ENCODE peak calls at places on chromosomes 11 and 22, in four cellular contexts. S, Q, B and N are unnamed samples. For H3K4me1, the result is how much of the 10 kb centered on the place peaks cover.

GRCh38 chr11:10390375-10390774 is 64.7 kb upstream of the AMPD3 start:
- DNase-seq in S (no peak), B (peak), Q (no peak), N (no peak)

GRCh38 chr11:114134870-114135269 is 75.4 kb downstream of the ZBTB16 start:
- DNase-seq in B (no peak), Q (no peak), S (no peak), N (no peak)

GRCh38 chr11:10540546-10540914 is 457 bp downstream of the RNF141 start:
- DNase-seq in Q (no peak), B (no peak), S (peak), N (no peak)

GRCh38 chr11:27688076-27688475 is 12.2 kb downstream of the BDNF start:
- DNase-seq in Q (no peak), S (peak), B (peak), N (no peak)

GRCh38 chr22:25377699-25378098 is 158.3 kb downstream of the CRYBB2 start:
- DNase-seq in Q (no peak), S (no peak), B (no peak), N (no peak)

GRCh38 chr11:94926698-94927237 is 46.6 kb downstream of the CWC15 start:
- DNase-seq in S (no peak), Q (no peak), B (no peak), N (peak)

GRCh38 chr11:122159173-122159701 is 43.2 kb upstream of the BLID start:
- DNase-seq in Q (no peak), B (no peak), S (no peak), N (no peak)

GRCh38 chr11:19849107-19849789 is 136.6 kb downstream of the NAV2 start:
- DNase-seq in B (no peak), S (no peak), Q (no peak), N (no peak)

GRCh38 chr22:36872866-36873498 is 12.2 kb downstream of the NCF4 start:
- DNase-seq in S (no peak), Q (no peak), B (no peak), N (no peak)

GRCh38 chr11:30789270-30789669 is 203.1 kb upstream of the MPPED2 start:
- DNase-seq in S (no peak), Q (no peak), B (no peak), N (no peak)

GRCh38 chr22:39416319-39416718 is 16.7 kb downstream of the TAB1 start:
- DNase-seq in S (no peak), B (no peak), Q (no peak), N (no peak)

GRCh38 chr11:86222081-86222480 is 22.5 kb upstream of the EED start:
- DNase-seq in B (no peak), S (no peak), Q (no peak), N (no peak)

GRCh38 chr11:75443043-75443442 is 10.0 kb upstream of the KLHL35 start:
- DNase-seq in Q (no peak), B (no peak), S (no peak), N (no peak)

GRCh38 chr11:72470386-72470785 is 36.1 kb upstream of the CLPB start:
- DNase-seq in S (no peak), B (no peak), Q (no peak), N (no peak)

GRCh38 chr11:62427630-62428233 is 8.9 kb downstream of the SCGB1A1 start:
- DNase-seq in S (no peak), Q (peak), B (no peak), N (no peak)

GRCh38 chr11:3822312-3822711 is 14.0 kb downstream of the PGAP2 start:
- DNase-seq in Q (no peak), B (no peak), S (no peak), N (no peak)

GRCh38 chr22:46686221-46686872 is 51.7 kb downstream of the CERK start:
- DNase-seq in S (no peak), Q (no peak), B (no peak), N (no peak)

GRCh38 chr11:33269822-33270221 is 12.6 kb downstream of the HIPK3 start:
- DNase-seq in Q (no peak), B (no peak), S (no peak), N (no peak)

GRCh38 chr11:16613401-16614381 is 124.8 kb upstream of the C11orf58 start:
- DNase-seq in Q (no peak), B (peak), S (peak), N (peak)

GRCh38 chr11:2366271-2366670 is 10.8 kb upstream of the CD81 start:
- DNase-seq in B (no peak), Q (no peak), S (no peak), N (no peak)

GRCh38 chr22:50613291-50613981 is 12.8 kb downstream of the MAPK8IP2 start:
- DNase-seq in B (peak), S (peak), Q (no peak), N (no peak)

GRCh38 chr11:92125316-92125715 is 99.3 kb upstream of the FAT3 start:
- DNase-seq in B (no peak), S (no peak), Q (no peak), N (no peak)

GRCh38 chr11:92129811-92130210 is 94.8 kb upstream of the FAT3 start:
- DNase-seq in B (no peak), S (peak), Q (no peak), N (no peak)

GRCh38 chr11:92131289-92131890 is 93.2 kb upstream of the FAT3 start:
- DNase-seq in B (no peak), S (no peak), Q (no peak), N (no peak)

GRCh38 chr11:92128026-92128425 is 96.6 kb upstream of the FAT3 start:
- DNase-seq in S (no peak), Q (no peak), B (no peak), N (no peak)

DNA sequence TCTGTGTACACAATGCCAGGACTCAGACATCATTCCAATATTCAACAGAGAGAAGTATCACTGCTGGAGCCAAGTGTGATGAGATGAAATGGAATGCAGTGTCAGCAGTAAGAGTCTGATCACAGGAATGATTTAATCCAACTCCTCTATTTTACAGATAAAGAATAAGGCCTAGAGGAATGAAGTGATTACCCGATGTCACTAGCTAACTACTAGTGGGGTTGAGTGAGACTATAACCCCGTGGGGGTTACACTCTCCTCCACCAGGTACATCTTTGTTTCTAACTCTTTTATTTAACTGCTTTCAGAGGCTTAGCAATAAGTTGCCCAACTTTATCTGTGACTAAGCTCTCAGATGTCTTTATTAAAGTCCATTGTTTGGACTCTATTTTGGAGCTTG is 94.2 kb upstream of the FAT3 start:
- DNase-seq in Q (no peak), B (no peak), S (no peak), N (no peak)
- TF ChIP-seq SUZ12 in Q (no peak), B (no peak), S (no peak), N (no peak)

GRCh38 chr11:102451041-102451692 is 1.4 kb downstream of the TMEM123 start:
- DNase-seq in Q (no peak), S (no peak), B (no peak), N (no peak)
- H3K4me1 ChIP-seq in Q (under half), S (half or more), B (under half), N (under half)

GRCh38 chr11:125328181-125328580 is 163.6 kb downstream of the PKNOX2 start:
- DNase-seq in S (no peak), Q (no peak), B (no peak), N (no peak)

GRCh38 chr11:125332821-125333220 is 163.2 kb downstream of the FEZ1 start:
- DNase-seq in Q (no peak), S (no peak), B (no peak), N (no peak)

GRCh38 chr11:125331357-125331756 is 164.7 kb downstream of the FEZ1 start:
- DNase-seq in B (no peak), Q (no peak), S (no peak), N (no peak)

GRCh38 chr11:125329786-125330185 is 165.2 kb downstream of the PKNOX2 start:
- DNase-seq in B (no peak), S (no peak), Q (no peak), N (no peak)

GRCh38 chr11:125330462-125331325 is 165.4 kb downstream of the FEZ1 start:
- DNase-seq in B (no peak), Q (no peak), S (no peak), N (no peak)
- TF ChIP-seq SUZ12 in B (no peak), Q (no peak), S (no peak), N (no peak)

GRCh38 chr11:8715501-8715900 is 32.9 kb downstream of the RPL27A start:
- DNase-seq in B (no peak), Q (no peak), S (no peak), N (no peak)

GRCh38 chr11:8717544-8717875 is 34.9 kb downstream of the RPL27A start:
- DNase-seq in Q (no peak), S (no peak), B (no peak), N (no peak)

GRCh38 chr11:8720376-8720775 is 37.8 kb downstream of the RPL27A start:
- DNase-seq in S (no peak), B (no peak), Q (no peak), N (no peak)

GRCh38 chr11:8719260-8720190 is 36.9 kb downstream of the RPL27A start:
- DNase-seq in S (peak), Q (no peak), B (no peak), N (no peak)

DNA sequence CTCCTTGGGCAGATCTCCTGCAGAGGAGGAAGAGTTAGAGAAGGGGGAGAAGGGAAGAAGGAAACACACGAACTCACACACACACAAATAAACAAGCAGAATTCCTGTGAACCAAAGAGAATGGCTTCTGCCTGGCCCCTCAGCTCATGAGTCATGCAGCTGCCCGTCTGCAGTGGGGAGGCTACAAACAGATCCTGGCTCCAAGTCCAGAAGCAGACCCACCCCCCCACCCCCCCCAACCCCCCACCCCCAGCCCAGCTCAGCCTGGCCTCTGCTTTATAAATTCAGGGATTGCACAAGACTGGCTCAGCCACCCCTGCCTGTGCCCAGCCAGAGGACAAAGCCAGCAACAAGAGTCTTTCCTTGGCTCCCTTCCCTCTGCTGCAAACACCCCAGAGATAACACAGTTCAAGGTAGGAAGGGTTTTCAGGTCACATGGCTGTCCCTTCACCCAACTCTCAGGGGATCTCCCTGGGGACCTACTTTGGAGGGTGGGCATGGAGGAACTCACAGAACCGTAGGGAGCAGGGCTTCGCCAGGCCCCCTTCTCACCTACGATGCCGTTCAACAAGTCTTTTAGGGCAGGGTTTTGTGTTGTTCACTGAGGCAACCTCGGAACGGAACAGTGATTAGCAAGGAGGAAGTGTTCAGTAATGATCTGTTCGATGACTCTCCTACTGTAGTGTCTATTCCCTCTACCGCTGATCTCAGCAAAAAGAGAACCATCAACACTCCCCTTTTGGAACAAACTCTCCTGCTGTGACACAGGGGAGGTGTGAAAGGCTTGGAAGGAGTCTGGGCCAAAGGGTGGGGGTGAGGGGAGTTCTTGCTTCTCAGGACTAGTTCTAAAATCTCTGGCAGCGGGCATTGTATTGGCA is 35.5 kb downstream of the RPL27A start:
- DNase-seq in B (no peak), S (peak), Q (no peak), N (no peak)
- H3K4me1 ChIP-seq in B (under half), S (half or more), Q (under half), N (under half)

GRCh38 chr11:45929486-45930030 is 7.1 kb downstream of the LARGE2 start:
- DNase-seq in S (no peak), B (no peak), Q (no peak), N (no peak)
- TF ChIP-seq SUZ12 in S (no peak), B (no peak), Q (no peak), N (no peak)

DNA sequence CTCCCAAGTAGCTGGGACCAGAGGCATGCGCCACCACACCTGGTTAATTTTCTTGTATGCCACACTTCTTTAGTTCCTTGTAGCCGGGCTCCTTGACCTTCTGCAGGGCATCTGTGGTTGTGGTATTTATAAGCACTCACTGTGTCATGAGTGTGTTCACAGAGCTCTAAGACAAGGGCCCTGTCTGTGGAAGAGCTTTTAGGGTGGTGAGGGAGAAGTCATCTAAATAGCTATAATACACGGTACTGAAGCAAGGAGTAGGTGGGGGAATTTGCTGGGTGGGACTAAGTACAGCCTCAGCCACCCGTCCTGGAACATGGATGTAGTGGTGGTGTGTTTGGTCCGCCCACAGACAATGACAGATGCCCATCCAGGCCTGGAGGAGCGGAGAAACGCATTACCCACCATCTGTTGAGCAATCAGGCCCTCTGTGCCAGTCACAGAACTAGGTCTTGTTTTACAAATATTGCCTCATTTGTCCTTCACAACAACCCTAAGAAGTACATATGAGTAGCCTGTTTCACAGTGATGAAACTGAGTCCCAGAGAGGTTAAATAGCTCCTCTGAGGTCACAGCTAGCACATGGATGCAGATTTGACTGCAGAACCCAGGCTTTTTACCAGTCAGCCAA is 10.1 kb downstream of the ACO2 start:
- DNase-seq in S (no peak), Q (peak), B (no peak), N (no peak)
- H3K4me1 ChIP-seq in S (under half), Q (half or more), B (under half), N (under half)

GRCh38 chr11:111500481-111500880 is 11.7 kb downstream of the BTG4 start:
- DNase-seq in S (no peak), B (no peak), Q (no peak), N (no peak)
- TF ChIP-seq SUZ12 in S (no peak), B (no peak), Q (no peak), N (no peak)

DNA sequence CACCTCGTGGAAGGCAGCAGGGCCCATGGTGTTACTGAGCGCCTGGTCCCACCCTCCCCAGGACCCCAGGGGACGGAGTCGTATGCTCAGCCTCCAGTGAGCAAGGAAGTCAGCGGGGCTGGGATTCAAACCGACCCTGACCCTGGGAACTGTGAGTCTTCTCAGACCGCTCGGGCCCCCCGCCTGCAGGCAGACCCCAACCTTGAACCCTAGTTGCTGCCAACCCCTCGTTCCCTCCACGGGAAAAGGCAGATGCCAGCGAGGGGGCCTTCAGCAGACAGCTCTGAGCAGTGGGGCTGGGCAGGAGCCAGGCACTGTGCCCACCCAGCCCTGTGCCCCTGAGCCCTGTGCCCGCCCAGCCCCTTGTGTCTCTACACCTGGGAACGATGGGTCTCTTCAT is 6.4 kb downstream of the SLC16A8 start:
- DNase-seq in S (no peak), B (no peak), Q (no peak), N (no peak)
- H3K4me1 ChIP-seq in S (under half), B (under half), Q (under half), N (under half)

GRCh38 chr11:96021901-96022650 is 98.2 kb upstream of the MTMR2 start:
- DNase-seq in B (no peak), Q (no peak), S (no peak), N (no peak)
- TF ChIP-seq SUZ12 in B (no peak), Q (no peak), S (no peak), N (no peak)